ENCODE peak calls at places on chromosomes 16 and 17, in eight cellular contexts. X is neuronal stem cell, V is Karpas-422, P is OCI-LY7, G is PC-9, C is fibroblast of lung, E is mesenchymal stem cell, D is HCT116. O is an unnamed sample.

GRCh38 chr17:12536021-12536420 is 129.7 kb upstream of the MYOCD start:
- DNase-seq in E (no peak), G (no peak), X (no peak), D (no peak), C (no peak), V (no peak), P (no peak), O (no peak)

GRCh38 chr17:27630607-27631408 is at the start of gene LGALS9:
- DNase-seq in X (no peak), C (peak; percentile 56), D (no peak), P (peak; percentile 8), V (no peak), G (peak; percentile 62), E (peak; percentile 19), O (no peak)

GRCh38 chr16:57643166-57643813 is 14.9 kb downstream of the ADGRG1 start:
- DNase-seq in D (no peak), G (peak; percentile 84), V (no peak), C (peak; percentile 81), E (peak; percentile 37), P (no peak), X (no peak), O (no peak)

GRCh38 chr16:49458656-49459445 is 85.2 kb downstream of the C16orf78 start:
- DNase-seq in G (no peak), E (no peak), P (no peak), V (no peak), C (no peak), D (no peak), X (no peak), O (no peak)

GRCh38 chr17:16384557-16384956 is 3.7 kb downstream of the UBB start:
- DNase-seq in C (no peak), E (no peak), V (no peak), P (no peak), D (no peak), X (no peak), G (no peak), O (no peak)

GRCh38 chr16:56577300-56577625 is 12.1 kb upstream of the MT3 start:
- DNase-seq in G (no peak), P (no peak), X (no peak), E (no peak), D (no peak), V (no peak), C (no peak), O (no peak)

GRCh38 chr16:63682844-63683243 is 1439.0 kb downstream of the CDH11 start:
- DNase-seq in G (no peak), E (no peak), C (no peak), P (no peak), V (no peak), D (no peak), X (no peak), O (no peak)

GRCh38 chr16:66509576-66509975 is 40.3 kb downstream of the TK2 start:
- DNase-seq in G (no peak), X (no peak), C (no peak), E (no peak), V (no peak), D (no peak), P (no peak), O (no peak)

GRCh38 chr16:28834873-28835863 is 11.0 kb downstream of the TUFM start:
- DNase-seq in E (no peak), P (no peak), C (no peak), G (no peak), D (no peak), X (no peak), V (no peak), O (no peak)

GRCh38 chr17:30426292-30426691 is 47.6 kb downstream of the CPD start:
- DNase-seq in G (no peak), V (no peak), E (no peak), D (no peak), P (no peak), X (no peak), C (peak; percentile 46), O (no peak)

GRCh38 chr17:73228748-73229236 is 32.9 kb downstream of the CPSF4L start:
- DNase-seq in E (peak; percentile 87), P (no peak), V (peak; percentile 65), X (no peak), D (peak; percentile 36), G (peak; percentile 29), C (peak; percentile 89), O (peak; percentile 31)

GRCh38 chr16:24360936-24361335 is 104.8 kb downstream of the CACNG3 start:
- DNase-seq in C (no peak), P (no peak), X (no peak), E (no peak), D (no peak), V (peak; percentile 4), G (no peak), O (no peak)

GRCh38 chr16:54289242-54290051 is 2.9 kb upstream of the IRX3 start:
- DNase-seq in D (no peak), G (no peak), X (peak; percentile 56), P (no peak), E (no peak), C (no peak), V (no peak), O (no peak)

GRCh38 chr16:88956546-88957455 is 20.2 kb downstream of the CBFA2T3 start:
- DNase-seq in G (no peak), P (no peak), X (no peak), V (no peak), C (no peak), D (no peak), E (no peak), O (no peak)

GRCh38 chr16:88957887-88958577 is 19.0 kb downstream of the CBFA2T3 start:
- DNase-seq in X (no peak), V (no peak), P (no peak), E (no peak), G (no peak), D (no peak), C (no peak), O (no peak)

GRCh38 chr16:88959022-88959421 is 18.0 kb downstream of the CBFA2T3 start:
- DNase-seq in V (no peak), X (no peak), C (no peak), D (no peak), E (no peak), P (no peak), G (no peak), O (no peak)

GRCh38 chr16:88955906-88956305 is 21.1 kb downstream of the CBFA2T3 start:
- DNase-seq in V (no peak), G (no peak), P (no peak), X (no peak), E (no peak), C (no peak), D (no peak), O (no peak)

DNA sequence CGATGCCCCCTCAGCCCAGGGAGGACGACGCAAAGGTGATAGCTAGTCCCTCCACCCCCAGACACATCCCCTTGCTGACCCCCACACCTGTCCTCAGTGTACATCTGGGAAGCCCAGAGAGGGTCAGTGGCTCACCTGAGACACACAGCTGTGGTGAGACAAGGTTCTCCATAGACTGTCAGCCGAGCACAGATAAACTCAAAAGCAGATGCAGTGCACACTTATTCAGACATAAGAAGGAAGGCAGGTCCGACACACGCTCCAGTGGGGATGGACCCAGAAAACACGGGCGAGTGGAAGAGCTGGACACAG is 19.6 kb downstream of the CBFA2T3 start:
- DNase-seq in G (no peak), V (no peak), X (no peak), P (no peak), C (no peak), E (no peak), D (no peak), O (no peak)
- H3K4me2 ChIP-seq in G (no peak overlapping the region), V (no peak overlapping the region), X (no peak overlapping the region), P (no peak overlapping the region), C (no peak overlapping the region), E (no peak overlapping the region), D (no peak overlapping the region), O (no peak overlapping the region)

DNA sequence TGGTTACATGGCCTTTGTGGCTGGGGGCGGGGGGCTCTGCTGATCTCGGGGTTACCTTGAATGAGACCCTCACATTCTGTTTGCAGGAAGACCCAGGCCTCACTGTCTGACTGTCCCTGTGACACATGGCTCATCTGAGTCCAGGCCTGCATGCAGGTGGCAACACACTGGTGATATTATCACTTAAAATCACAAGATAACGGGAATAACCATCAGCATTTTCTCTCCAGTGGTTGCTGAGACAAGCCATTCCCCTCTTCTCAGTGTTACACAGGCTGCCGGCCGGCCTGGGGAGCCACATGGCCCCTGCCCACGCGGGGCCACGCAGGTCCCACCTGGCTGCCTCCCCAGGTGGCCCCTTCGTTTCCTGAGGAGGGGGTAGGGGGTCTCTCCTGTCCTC is 197.6 kb downstream of the ENGASE start:
- DNase-seq in D (no peak), E (no peak), C (no peak), V (no peak), P (no peak), X (no peak), G (no peak), O (no peak)
- H3K4me2 ChIP-seq in D (peak overlapping the region; percentile 54), E (no peak overlapping the region), C (no peak overlapping the region), V (no peak overlapping the region), P (no peak overlapping the region), X (no peak overlapping the region), G (no peak overlapping the region), O (no peak overlapping the region)

GRCh38 chr16:1877804-1878203 is 5.8 kb upstream of the MEIOB start:
- DNase-seq in E (no peak), C (no peak), V (no peak), D (no peak), G (no peak), P (no peak), X (no peak), O (no peak)

GRCh38 chr16:1878256-1878655 is 6.3 kb upstream of the MEIOB start:
- DNase-seq in E (no peak), X (no peak), D (no peak), G (no peak), V (no peak), C (no peak), P (no peak), O (no peak)

GRCh38 chr16:1874854-1875253 is 2.9 kb upstream of the MEIOB start:
- DNase-seq in E (no peak), G (no peak), C (no peak), D (no peak), X (no peak), P (no peak), V (no peak), O (no peak)

GRCh38 chr16:1877089-1877488 is 5.1 kb upstream of the MEIOB start:
- DNase-seq in X (no peak), P (no peak), V (no peak), G (no peak), C (no peak), D (no peak), E (no peak), O (no peak)

DNA sequence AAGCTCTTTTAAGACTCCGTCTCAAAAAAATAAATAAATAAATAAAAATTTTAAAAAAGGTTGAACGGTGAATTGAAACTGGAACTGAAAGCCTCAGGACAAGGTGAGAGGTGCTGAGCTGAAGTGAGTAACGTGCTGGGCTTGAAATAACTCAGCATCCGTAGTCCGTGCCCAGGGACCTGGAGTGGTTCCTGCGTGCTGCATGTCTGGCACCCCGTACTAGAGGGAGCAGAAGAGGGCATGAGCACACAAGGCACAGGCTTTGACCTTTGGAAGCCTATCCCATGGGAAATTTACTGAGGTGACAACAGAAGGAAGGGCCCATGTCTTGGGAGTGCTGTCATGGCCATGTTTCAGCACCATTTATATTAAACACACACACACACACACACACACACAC is 4.5 kb upstream of the MEIOB start:
- DNase-seq in P (no peak), X (no peak), D (no peak), E (no peak), C (no peak), G (no peak), V (no peak), O (no peak)
- H3K4me2 ChIP-seq in P (no peak overlapping the region), X (no peak overlapping the region), D (no peak overlapping the region), E (no peak overlapping the region), C (no peak overlapping the region), G (no peak overlapping the region), V (no peak overlapping the region), O (no peak overlapping the region)

GRCh38 chr16:81467072-81467471 is 22.5 kb downstream of the CMIP start:
- DNase-seq in P (no peak), G (no peak), D (no peak), E (no peak), X (no peak), V (no peak), C (no peak), O (no peak)
- H3K4me2 ChIP-seq in P (no peak overlapping the region), G (no peak overlapping the region), D (no peak overlapping the region), E (no peak overlapping the region), X (no peak overlapping the region), V (no peak overlapping the region), C (no peak overlapping the region), O (no peak overlapping the region)

O was measured in trophoblast cell.